ENCODE peak calls at places on chromosomes 3 and 15, in seven cellular contexts. B, J, X, C, S, P and O are unnamed samples. For H3K27me3, the result is how much of the 10 kb centered on the place peaks cover.

GRCh38 chr3:77227567-77227966 is 187.7 kb downstream of the ROBO2 start:
- DNase-seq in B (no peak), J (no peak), X (no peak), C (no peak), S (no peak), P (no peak), O (no peak)

GRCh38 chr15:79179108-79179561 is 88.6 kb upstream of the RASGRF1 start:
- DNase-seq in B (no peak), J (no peak), X (no peak), C (peak), S (no peak), P (no peak), O (no peak)

GRCh38 chr3:50303038-50303815 is at the start of gene HYAL1:
- DNase-seq in B (no peak), J (peak), X (no peak), C (no peak), S (peak), P (no peak), O (no peak)

GRCh38 chr15:70535071-70535954 is 228.0 kb downstream of the UACA start:
- DNase-seq in B (peak), J (no peak), X (no peak), C (no peak), S (no peak), P (no peak), O (no peak)

GRCh38 chr3:128266453-128266852 is 113.2 kb downstream of the EEFSEC start:
- DNase-seq in B (no peak), J (no peak), X (no peak), C (no peak), S (no peak), P (no peak), O (no peak)

GRCh38 chr15:81160312-81161214 is 26.5 kb downstream of the CFAP161 start:
- DNase-seq in B (no peak), J (no peak), X (no peak), C (no peak), S (no peak), P (no peak), O (no peak)

GRCh38 chr3:38128303-38128655 is 8.6 kb downstream of the ACAA1 start:
- DNase-seq in B (no peak), J (peak), X (no peak), C (no peak), S (no peak), P (no peak), O (no peak)

GRCh38 chr3:125231895-125232294 is 19.3 kb upstream of the SLC12A8 start:
- DNase-seq in B (no peak), J (no peak), X (no peak), C (peak), S (no peak), P (no peak), O (no peak)

GRCh38 chr3:73270839-73271483 is 209.5 kb downstream of the EBLN2 start:
- DNase-seq in B (no peak), J (no peak), X (no peak), C (no peak), S (no peak), P (no peak), O (no peak)

DNA sequence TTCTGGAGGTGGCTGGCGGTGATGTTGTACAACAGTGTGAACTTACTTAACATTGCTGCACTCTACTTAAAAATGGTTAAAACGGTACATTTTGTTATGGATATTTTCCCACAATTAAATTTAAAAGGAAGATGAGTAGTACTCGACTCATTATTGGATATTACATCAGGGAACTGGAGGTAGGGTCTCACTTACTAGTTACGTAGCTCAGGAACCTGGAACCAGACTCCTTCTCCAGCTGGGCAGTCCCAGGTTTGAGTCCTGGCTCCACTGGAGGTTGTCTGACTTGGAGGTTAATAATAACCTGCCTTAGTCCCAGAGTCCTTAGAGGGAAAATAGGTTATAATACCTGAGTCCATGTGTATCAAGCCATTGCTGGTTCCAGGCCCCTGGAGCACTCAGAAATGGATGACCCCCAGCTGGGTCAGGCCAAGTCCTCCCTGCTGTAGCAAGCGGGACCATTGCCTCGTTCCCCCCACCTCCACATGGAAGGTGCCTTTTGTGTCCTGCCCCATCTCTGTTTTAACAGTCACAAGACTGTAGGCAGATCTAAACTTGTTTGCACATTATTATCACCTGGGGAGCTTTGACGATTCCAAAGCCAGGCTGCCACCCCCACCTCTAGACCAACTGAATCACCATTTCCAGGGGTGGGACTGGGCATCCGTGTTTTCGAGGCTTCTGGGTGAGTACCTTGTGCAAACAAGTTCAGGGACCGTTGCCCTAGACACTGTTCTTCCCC is 126.6 kb downstream of the IGF1R start:
- DNase-seq in B (no peak), J (no peak), X (no peak), C (no peak), S (no peak), P (no peak), O (no peak)
- H3K27ac ChIP-seq in B (no peak), J (peak), X (peak), C (no peak), S (no peak), P (no peak), O (no peak)

GRCh38 chr3:5187920-5188418 is 462 bp downstream of the EDEM1 start:
- DNase-seq in B (peak), J (no peak), X (no peak), C (peak), S (no peak), P (no peak), O (no peak)

GRCh38 chr3:5186089-5186853 is 1.2 kb upstream of the EDEM1 start:
- DNase-seq in B (no peak), J (no peak), X (no peak), C (no peak), S (no peak), P (no peak), O (no peak)

GRCh38 chr3:5187152-5187919 is at the start of gene EDEM1:
- DNase-seq in B (peak), J (peak), X (peak), C (peak), S (peak), P (peak), O (peak)

GRCh38 chr3:5186854-5187151 is 704 bp upstream of the EDEM1 start:
- DNase-seq in B (no peak), J (no peak), X (no peak), C (peak), S (no peak), P (no peak), O (no peak)

DNA sequence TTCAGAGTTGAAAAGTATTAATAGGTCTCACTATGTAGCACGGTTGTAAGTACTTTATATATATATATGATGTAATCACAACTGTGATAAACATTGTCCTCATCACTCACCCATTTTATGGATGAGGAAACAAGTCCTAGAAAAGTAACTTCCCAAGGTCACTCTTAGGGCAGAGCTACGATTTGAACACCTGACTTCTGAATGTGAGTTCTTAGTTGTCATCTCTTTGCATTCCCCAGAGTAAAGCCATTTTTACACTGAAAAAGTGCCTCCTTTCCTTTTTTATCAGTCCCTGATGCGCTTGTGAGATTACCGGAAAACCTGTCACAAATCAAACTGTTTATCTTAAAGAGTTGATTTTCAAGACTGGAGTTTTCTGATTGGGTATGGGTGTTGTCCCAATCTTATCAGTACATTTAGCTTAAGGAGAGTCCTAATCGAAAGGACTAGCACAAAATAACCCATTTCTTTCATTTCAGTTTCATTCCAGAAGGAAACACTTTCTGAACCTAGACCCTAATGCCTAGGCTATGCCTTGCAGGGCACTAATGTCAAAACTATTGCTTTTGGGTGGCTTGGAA is 2.3 kb upstream of the EDEM1 start:
- DNase-seq in B (no peak), J (no peak), X (no peak), C (no peak), S (no peak), P (no peak), O (no peak)
- H3K4me3 ChIP-seq in B (no peak), J (no peak), X (no peak), C (no peak), S (no peak), P (no peak), O (no peak)

GRCh38 chr15:28116521-28117488 is 17.7 kb upstream of the OCA2 start:
- DNase-seq in B (no peak), J (no peak), X (no peak), C (no peak), S (no peak), P (no peak), O (no peak)

GRCh38 chr15:28114721-28115622 is 15.9 kb upstream of the OCA2 start:
- DNase-seq in B (no peak), J (no peak), X (no peak), C (no peak), S (no peak), P (no peak), O (no peak)

GRCh38 chr15:28117591-28117990 is 18.5 kb upstream of the OCA2 start:
- DNase-seq in B (no peak), J (no peak), X (no peak), C (no peak), S (no peak), P (no peak), O (no peak)

GRCh38 chr15:28114114-28114455 is 15.0 kb upstream of the OCA2 start:
- DNase-seq in B (no peak), J (no peak), X (no peak), C (no peak), S (no peak), P (no peak), O (no peak)

GRCh38 chr15:28115871-28116270 is 16.8 kb upstream of the OCA2 start:
- DNase-seq in B (no peak), J (no peak), X (no peak), C (no peak), S (no peak), P (no peak), O (no peak)
- H3K27me3 ChIP-seq in B (under half), J (under half), X (under half), C (under half), S (under half), P (under half), O (under half)

DNA sequence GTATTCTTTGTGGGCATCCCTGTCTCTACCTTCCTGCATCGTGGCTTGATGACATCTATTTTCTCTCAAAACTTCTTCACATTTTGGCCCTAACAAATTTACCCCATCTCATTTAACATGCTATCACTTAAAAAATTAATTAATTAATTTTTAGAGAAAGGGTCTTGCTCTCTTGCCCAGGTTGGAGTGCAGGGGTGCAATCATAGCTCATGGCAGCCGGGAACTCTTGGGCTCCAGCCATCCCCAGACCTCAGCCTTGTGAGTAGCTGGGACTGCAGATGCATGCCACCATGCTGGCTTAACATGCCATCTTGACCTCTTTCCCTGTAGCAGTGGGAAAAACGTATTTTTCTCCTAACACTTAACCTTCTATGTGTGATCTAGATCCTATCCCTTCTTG is 20.6 kb downstream of the IQGAP1 start:
- DNase-seq in B (no peak), J (no peak), X (no peak), C (no peak), S (no peak), P (no peak), O (no peak)
- H3K27ac ChIP-seq in B (no peak), J (peak), X (peak), C (no peak), S (peak), P (peak), O (peak)